ENCODE peak calls at places on chromosomes 12 and 14, in seven cellular contexts. O, X, N, D, R, J and Q are unnamed samples.

GRCh38 chr12:58310828-58311273 is 369.5 kb downstream of the ATP23 start:
- DNase-seq in R (no peak), X (no peak), D (peak), N (peak), O (no peak), J (peak), Q (no peak)

GRCh38 chr14:64038857-64039542 is 186.2 kb downstream of the SYNE2 start:
- DNase-seq in O (no peak), J (no peak), R (no peak), N (no peak), X (no peak), D (no peak), Q (no peak)

GRCh38 chr14:29805415-29806123 is 122.1 kb downstream of the PRKD1 start:
- DNase-seq in O (no peak), X (peak), D (peak), N (peak), J (no peak), R (peak), Q (peak)

GRCh38 chr12:124110372-124110883 is 137.4 kb downstream of the ZNF664 start:
- DNase-seq in O (no peak), D (no peak), X (no peak), R (no peak), N (no peak), J (no peak), Q (no peak)

GRCh38 chr12:450438-450837 is 9.3 kb upstream of the B4GALNT3 start:
- DNase-seq in D (no peak), X (no peak), N (no peak), J (peak), O (no peak), R (no peak), Q (no peak)

GRCh38 chr14:34700622-34701130 is 13.7 kb downstream of the CFL2 start:
- DNase-seq in O (no peak), J (no peak), R (no peak), N (no peak), D (peak), X (no peak), Q (no peak)

GRCh38 chr12:119786539-119786938 is 90.6 kb downstream of the CIT start:
- DNase-seq in X (no peak), R (peak), O (no peak), N (no peak), D (no peak), J (no peak), Q (no peak)

GRCh38 chr12:89126712-89127111 is 225.6 kb downstream of the DUSP6 start:
- DNase-seq in J (peak), D (no peak), N (no peak), O (no peak), X (no peak), R (no peak), Q (no peak)

GRCh38 chr14:87944987-87945604 is 47.9 kb downstream of the GALC start:
- DNase-seq in O (no peak), R (no peak), X (no peak), J (peak), D (peak), N (peak), Q (no peak)

GRCh38 chr12:46933947-46934346 is 108.2 kb upstream of the SLC38A4 start:
- DNase-seq in R (no peak), N (peak), D (peak), J (peak), X (no peak), O (no peak), Q (no peak)

GRCh38 chr14:54085137-54085810 is 128.6 kb upstream of the BMP4 start:
- DNase-seq in R (no peak), O (no peak), J (no peak), D (no peak), N (no peak), X (no peak), Q (no peak)

GRCh38 chr14:36683083-36683724 is 21.5 kb downstream of the PAX9 start:
- DNase-seq in J (no peak), O (no peak), X (no peak), D (no peak), N (no peak), R (no peak), Q (no peak)

GRCh38 chr12:79085106-79085682 is 220.6 kb downstream of the SYT1 start:
- DNase-seq in J (no peak), X (no peak), N (no peak), O (no peak), D (no peak), R (no peak), Q (no peak)

GRCh38 chr12:22627351-22627750 is 2.4 kb downstream of the ETNK1 start:
- DNase-seq in R (no peak), O (no peak), D (peak), N (no peak), X (no peak), J (no peak), Q (no peak)

GRCh38 chr12:105754313-105754712 is 384.4 kb downstream of the NUAK1 start:
- DNase-seq in N (no peak), R (no peak), X (no peak), J (no peak), D (no peak), O (no peak), Q (no peak)

GRCh38 chr12:5201554-5202243 is 158.0 kb downstream of the KCNA5 start:
- DNase-seq in O (no peak), D (peak), R (peak), X (no peak), N (no peak), J (no peak), Q (peak)

GRCh38 chr12:113955109-113955970 is 10.8 kb downstream of the RBM19 start:
- DNase-seq in O (no peak), X (no peak), D (no peak), J (peak), R (no peak), N (no peak), Q (no peak)

GRCh38 chr14:94936411-94936892 is 166.5 kb upstream of the GSC start:
- DNase-seq in X (peak), O (no peak), R (peak), J (no peak), N (no peak), D (peak), Q (peak)

GRCh38 chr12:123384318-123384993 is 524 bp downstream of the KMT5A start:
- DNase-seq in X (no peak), J (peak), O (no peak), R (no peak), N (no peak), D (no peak), Q (peak)

GRCh38 chr12:86186449-86186848 is 69.7 kb downstream of the MGAT4C start:
- DNase-seq in X (no peak), J (no peak), O (no peak), N (no peak), R (no peak), D (no peak), Q (no peak)

GRCh38 chr12:66733839-66734238 is 55.0 kb upstream of the GRIP1 start:
- DNase-seq in X (no peak), J (no peak), D (no peak), O (no peak), N (no peak), R (no peak), Q (no peak)

GRCh38 chr12:126547905-126548304 is 1482.7 kb downstream of the AACS start:
- DNase-seq in X (no peak), O (no peak), N (no peak), J (no peak), R (no peak), D (no peak), Q (no peak)

GRCh38 chr12:88145567-88146347 is 3.6 kb downstream of the TMTC3 start:
- DNase-seq in J (no peak), O (no peak), N (no peak), R (no peak), D (no peak), X (no peak), Q (no peak)

GRCh38 chr12:58443273-58443980 is 476.9 kb downstream of the LRIG3 start:
- DNase-seq in N (no peak), X (no peak), R (no peak), O (no peak), J (no peak), D (no peak), Q (no peak)

DNA sequence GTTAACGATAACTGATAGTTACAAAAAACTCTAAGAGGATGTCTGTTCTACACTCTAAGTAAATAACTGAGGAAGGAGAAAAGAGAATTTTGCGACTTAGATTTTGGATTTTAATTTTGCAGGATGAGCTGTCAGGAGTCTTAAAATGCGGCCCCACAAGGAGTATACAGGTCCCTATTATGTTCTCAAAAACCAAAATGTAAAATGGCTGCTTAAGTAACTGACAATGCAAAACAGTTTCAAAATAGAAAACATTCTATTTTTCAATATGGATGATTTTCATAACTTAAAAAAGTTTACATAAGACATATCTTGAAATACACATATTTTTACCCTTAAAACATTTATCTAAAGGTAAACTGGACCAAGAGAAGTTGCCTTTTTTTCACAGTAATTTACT is 2.6 kb downstream of the CD69 start:
- DNase-seq in D (no peak), J (no peak), O (no peak), R (no peak), N (no peak), X (no peak), Q (no peak)
- H3K4me3 ChIP-seq in D (no peak), J (no peak), O (peak), R (no peak), N (no peak), X (no peak), Q (no peak)

DNA sequence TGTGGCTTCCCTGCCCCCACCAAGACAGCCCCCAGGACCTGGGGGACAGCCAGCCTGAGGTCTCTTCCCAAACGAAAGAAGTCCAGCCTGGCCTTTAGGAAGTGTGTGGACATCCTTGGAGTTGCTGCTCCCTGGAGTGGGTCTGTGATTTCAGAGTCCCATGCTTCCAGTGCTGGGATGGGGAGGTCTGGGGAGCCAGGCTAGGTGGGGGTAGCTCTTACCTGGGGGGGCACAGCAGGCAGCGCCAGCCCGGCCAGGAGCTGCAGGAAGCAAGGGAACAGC is 509 bp downstream of the PGF start:
- DNase-seq in J (no peak), D (no peak), N (no peak), R (no peak), X (no peak), O (no peak), Q (no peak)
- H3K4me3 ChIP-seq in J (peak), D (peak), N (peak), R (peak), X (peak), O (peak), Q (peak)

GRCh38 chr12:120925740-120926563 is 21.8 kb upstream of the SPPL3 start:
- DNase-seq in J (no peak), X (no peak), D (no peak), N (no peak), O (no peak), R (no peak), Q (no peak)
- H3K4me3 ChIP-seq in J (no peak), X (no peak), D (no peak), N (no peak), O (no peak), R (no peak), Q (no peak)

GRCh38 chr12:49345840-49346658 is 639 bp upstream of the DNAJC22 start:
- DNase-seq in J (no peak), X (no peak), N (no peak), D (no peak), R (no peak), O (no peak), Q (no peak)

GRCh38 chr12:49348781-49349180 is 2.1 kb downstream of the DNAJC22 start:
- DNase-seq in O (no peak), X (peak), D (no peak), R (no peak), J (no peak), N (no peak), Q (no peak)

GRCh38 chr12:49345048-49345839 is 1.4 kb upstream of the DNAJC22 start:
- DNase-seq in O (no peak), X (no peak), N (no peak), D (no peak), R (no peak), J (peak), Q (peak)

GRCh38 chr12:49347307-49348237 is 884 bp downstream of the DNAJC22 start:
- DNase-seq in O (no peak), D (peak), J (peak), R (peak), X (peak), N (no peak), Q (peak)

GRCh38 chr12:49346659-49347306 is at the start of gene DNAJC22:
- DNase-seq in X (no peak), J (peak), D (no peak), O (no peak), R (no peak), N (no peak), Q (no peak)
- H3K4me3 ChIP-seq in X (peak), J (peak), D (peak), O (peak), R (peak), N (peak), Q (peak)

GRCh38 chr14:101225116-101225728 is 321.7 kb upstream of the RTL1 start:
- DNase-seq in R (no peak), O (no peak), J (no peak), X (peak), N (no peak), D (no peak), Q (no peak)
- H3K4me3 ChIP-seq in R (no peak), O (no peak), J (no peak), X (no peak), N (no peak), D (no peak), Q (no peak)

GRCh38 chr12:121128908-121129704 is 3.6 kb upstream of the P2RX7 start:
- DNase-seq in N (no peak), J (peak), X (peak), R (peak), D (peak), O (peak), Q (peak)
- H3K4me3 ChIP-seq in N (no peak), J (no peak), X (no peak), R (peak), D (no peak), O (no peak), Q (peak)

DNA sequence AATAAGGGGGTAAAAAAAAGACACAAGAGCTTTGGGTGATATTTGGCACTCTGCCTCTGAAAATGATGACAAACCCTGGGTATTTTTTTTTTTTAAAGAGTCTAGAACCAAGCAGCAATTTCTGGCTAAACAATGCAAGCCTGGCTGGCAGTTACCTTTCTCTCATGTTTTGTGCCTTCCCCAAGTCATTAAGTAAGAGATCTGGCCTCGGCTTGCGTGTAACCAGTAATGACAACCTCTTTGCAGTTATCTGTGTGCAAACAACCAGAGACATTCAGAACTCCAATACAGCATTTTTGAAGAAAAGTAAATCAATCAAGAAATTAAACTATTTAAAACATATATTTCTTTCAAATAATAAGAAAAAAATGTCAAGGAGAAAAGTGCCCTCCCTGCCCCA is 167.5 kb downstream of the KCNC2 start:
- DNase-seq in X (no peak), O (no peak), R (no peak), J (no peak), D (no peak), N (no peak), Q (no peak)
- H3K4me3 ChIP-seq in X (no peak), O (no peak), R (no peak), J (no peak), D (no peak), N (no peak), Q (no peak)

DNA sequence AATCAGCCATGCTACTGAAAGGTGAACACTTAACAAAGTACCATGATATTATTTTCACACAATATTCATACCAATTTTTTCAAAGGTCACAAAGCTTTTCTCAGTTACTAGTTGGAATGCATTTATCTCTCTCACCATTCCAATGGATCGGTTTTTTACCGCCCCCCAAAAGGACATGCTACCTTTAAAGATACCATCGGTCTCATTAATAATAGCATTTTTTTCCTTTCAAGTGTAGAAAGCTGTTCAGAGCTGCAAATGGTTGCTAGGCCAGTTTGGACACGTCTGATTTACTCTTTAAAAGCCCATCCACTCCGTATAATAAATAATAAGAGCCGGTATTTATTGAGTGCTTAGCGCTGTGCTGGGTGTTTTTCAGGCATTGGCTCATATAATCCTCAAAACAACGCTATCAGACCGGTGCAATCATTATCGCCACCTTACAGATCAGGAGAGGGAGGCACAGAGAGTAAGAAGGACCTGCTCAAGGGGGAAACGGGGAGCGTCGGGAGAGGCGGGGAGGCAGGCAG is 35.0 kb upstream of the STON2 start:
- DNase-seq in X (no peak), N (no peak), D (no peak), J (no peak), O (no peak), R (no peak), Q (no peak)
- H3K4me3 ChIP-seq in X (peak), N (no peak), D (no peak), J (peak), O (peak), R (peak), Q (peak)

GRCh38 chr14:91062600-91062999 is 2.2 kb upstream of the RPS6KA5 start:
- DNase-seq in R (no peak), J (no peak), O (no peak), X (no peak), N (no peak), D (no peak), Q (no peak)
- H3K4me3 ChIP-seq in R (no peak), J (no peak), O (no peak), X (no peak), N (no peak), D (no peak), Q (no peak)